ENCODE peak calls at places on chromosomes 6 and 20, in four cellular contexts. One of them, this sample, is unnamed.

GRCh38 chr20:5065489-5066383 is 54.0 kb downstream of the PCNA start:
- DNase-seq in spleen: peak; percentile 86
- DNase-seq in heart left ventricle: peak; percentile 66
- DNase-seq in A673: no peak
- DNase-seq in this sample: peak; percentile 78

GRCh38 chr6:80233262-80233661 is 126.8 kb downstream of the BCKDHB start:
- DNase-seq in A673: no peak
- DNase-seq in heart left ventricle: no peak
- DNase-seq in spleen: no peak
- DNase-seq in this sample: no peak

GRCh38 chr6:147160593-147160992 is 43.6 kb upstream of the STXBP5 start:
- DNase-seq in spleen: no peak
- DNase-seq in A673: no peak
- DNase-seq in heart left ventricle: no peak
- DNase-seq in this sample: no peak

GRCh38 chr20:8438748-8439147 is 306.7 kb downstream of the PLCB1 start:
- DNase-seq in heart left ventricle: no peak
- DNase-seq in spleen: no peak
- DNase-seq in A673: no peak
- DNase-seq in this sample: no peak

GRCh38 chr6:7697820-7698623 is 27.9 kb upstream of the BMP6 start:
- DNase-seq in spleen: no peak
- DNase-seq in A673: no peak
- DNase-seq in heart left ventricle: peak; percentile 41
- DNase-seq in this sample: no peak

GRCh38 chr20:20303320-20303719 is 64.6 kb upstream of the INSM1 start:
- DNase-seq in spleen: no peak
- DNase-seq in A673: no peak
- DNase-seq in heart left ventricle: peak; percentile 42
- DNase-seq in this sample: no peak

GRCh38 chr20:3383878-3384495 is 23.5 kb downstream of the DNAAF9 start:
- DNase-seq in A673: no peak
- DNase-seq in heart left ventricle: no peak
- DNase-seq in spleen: no peak
- DNase-seq in this sample: no peak

GRCh38 chr20:535958-536357 is 7.6 kb downstream of the CSNK2A1 start:
- DNase-seq in spleen: no peak
- DNase-seq in A673: no peak
- DNase-seq in heart left ventricle: no peak
- DNase-seq in this sample: no peak

GRCh38 chr20:60138263-60139127 is 180.3 kb downstream of the CDH26 start:
- DNase-seq in spleen: peak; percentile 89
- DNase-seq in heart left ventricle: peak; percentile 60
- DNase-seq in A673: peak; percentile 85
- DNase-seq in this sample: peak; percentile 79

GRCh38 chr6:143060806-143061596 is at the start of gene AIG1:
- DNase-seq in A673: peak; percentile 43
- DNase-seq in heart left ventricle: peak; percentile 82
- DNase-seq in spleen: peak; percentile 94
- DNase-seq in this sample: no peak

DNA sequence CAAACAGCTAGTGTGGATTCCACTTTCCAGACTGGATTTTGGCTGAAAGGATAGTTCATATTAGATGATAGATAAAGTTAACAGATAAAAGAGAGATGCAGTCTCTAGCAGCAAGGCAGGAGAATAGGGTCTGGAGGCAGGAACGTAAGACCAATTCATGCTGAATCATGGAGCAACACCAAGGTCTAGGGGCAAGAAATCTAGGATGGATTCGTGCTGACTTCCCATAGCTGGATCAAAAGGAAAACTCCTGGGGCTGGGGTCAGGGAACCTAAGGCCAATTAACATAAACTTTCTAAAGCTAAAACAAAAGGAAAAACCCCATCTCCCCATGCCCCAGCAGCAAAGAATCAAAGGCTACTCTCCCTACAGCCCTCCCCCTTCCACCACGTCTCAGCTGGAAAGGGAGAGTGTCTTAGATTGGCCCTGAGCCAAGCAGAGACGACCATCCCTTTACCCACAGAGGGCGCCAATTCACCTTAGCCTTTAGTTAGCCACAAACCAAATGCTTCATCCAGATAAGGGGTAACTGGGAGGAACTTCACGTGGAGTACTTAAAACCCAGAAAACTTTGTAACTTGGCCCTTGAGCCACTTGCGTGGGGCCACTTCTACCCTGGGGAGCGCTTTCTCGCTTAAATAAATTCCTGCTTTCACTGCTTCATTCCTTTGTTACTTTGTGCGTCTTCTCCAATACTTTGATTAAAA is 7.6 kb downstream of the TREM1 start:
- DNase-seq in heart left ventricle: peak; percentile 60
- DNase-seq in A673: peak; percentile 82
- DNase-seq in spleen: peak; percentile 80
- DNase-seq in this sample: no peak
- TF ChIP-seq CTCF in heart left ventricle: peak; percentile 34
- TF ChIP-seq CTCF in A673: peak; percentile 69
- TF ChIP-seq CTCF in spleen: peak; percentile 65
- TF ChIP-seq CTCF in this sample: peak; percentile 55

DNA sequence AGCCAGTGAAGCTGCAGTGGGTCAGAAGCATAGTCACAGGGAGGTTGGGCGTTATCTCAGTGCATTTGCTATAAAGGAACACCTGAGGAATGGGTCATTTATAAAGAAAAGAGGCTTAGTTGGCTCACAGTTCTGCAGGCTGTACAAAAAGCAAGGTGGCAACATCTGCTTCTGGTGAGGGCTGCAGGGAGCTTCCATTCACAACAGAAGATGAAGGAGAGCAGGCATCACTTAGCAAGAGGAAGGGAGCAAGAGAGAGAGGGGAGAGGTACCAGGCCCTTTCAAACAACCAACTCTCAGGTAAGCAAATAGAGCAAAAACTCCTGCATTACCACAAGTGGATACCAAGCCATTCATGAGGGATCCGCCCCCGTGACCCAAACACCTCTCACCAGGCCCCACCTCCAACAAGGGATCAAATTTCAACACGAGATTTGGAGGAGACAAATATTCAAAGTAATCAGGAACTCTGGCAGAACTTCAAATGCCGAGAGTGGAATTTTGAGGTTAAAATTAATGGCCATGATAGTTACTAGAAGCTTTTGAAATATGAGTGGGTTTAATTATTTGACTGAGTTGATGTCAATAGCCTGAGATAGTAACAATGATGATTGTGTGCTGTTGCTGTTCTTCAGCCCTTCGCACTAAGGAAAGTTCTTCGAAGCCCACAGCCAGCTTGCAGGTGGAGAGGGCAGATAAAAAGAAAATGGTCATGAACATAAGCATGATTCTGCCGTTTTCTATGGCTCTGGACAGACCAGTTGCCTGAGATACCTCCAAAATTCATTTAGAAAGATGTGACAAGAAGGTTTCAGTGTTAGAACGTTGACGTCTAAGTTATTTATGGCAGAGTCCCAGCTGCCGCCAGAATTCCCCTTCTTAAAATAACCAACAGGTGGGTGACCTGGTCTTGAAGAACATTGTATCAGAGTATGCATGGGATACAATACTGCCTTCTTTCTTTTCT is 55.3 kb upstream of the ADTRP start:
- DNase-seq in spleen: no peak
- DNase-seq in A673: peak; percentile 27
- DNase-seq in heart left ventricle: no peak
- DNase-seq in this sample: peak; percentile 72
- H3K4me1 ChIP-seq in spleen: peaks cover 7% of the 10 kb centered on the region
- H3K4me1 ChIP-seq in A673: no peaks in the 10 kb centered on the region
- H3K4me1 ChIP-seq in heart left ventricle: no peaks in the 10 kb centered on the region
- H3K4me1 ChIP-seq in this sample: no peaks in the 10 kb centered on the region

DNA sequence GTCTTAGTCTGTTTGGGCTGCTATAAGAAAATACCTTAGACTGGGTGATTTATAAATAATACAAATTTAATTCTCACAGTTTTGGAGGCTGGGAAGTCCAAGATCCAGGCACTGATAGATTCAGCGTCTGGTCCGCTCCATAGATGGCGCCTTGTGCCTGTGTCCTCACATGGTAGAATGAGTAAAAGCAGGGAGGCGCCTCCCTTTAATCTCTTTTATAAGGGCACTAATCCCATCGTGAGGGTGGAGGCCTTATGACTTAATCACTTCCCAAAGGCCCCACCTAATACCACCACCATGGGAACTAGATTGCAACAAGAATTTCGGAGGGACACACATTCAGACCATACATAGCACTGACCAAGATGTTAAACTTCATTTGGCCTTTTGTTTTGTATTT is 91.2 kb upstream of the TMEM181 start:
- DNase-seq in spleen: no peak
- DNase-seq in A673: peak; percentile 62
- DNase-seq in heart left ventricle: no peak
- DNase-seq in this sample: no peak
- H3K27ac ChIP-seq in spleen: no peak overlapping the region
- H3K27ac ChIP-seq in A673: no peak overlapping the region
- H3K27ac ChIP-seq in heart left ventricle: no peak overlapping the region
- H3K27ac ChIP-seq in this sample: no peak overlapping the region

DNA sequence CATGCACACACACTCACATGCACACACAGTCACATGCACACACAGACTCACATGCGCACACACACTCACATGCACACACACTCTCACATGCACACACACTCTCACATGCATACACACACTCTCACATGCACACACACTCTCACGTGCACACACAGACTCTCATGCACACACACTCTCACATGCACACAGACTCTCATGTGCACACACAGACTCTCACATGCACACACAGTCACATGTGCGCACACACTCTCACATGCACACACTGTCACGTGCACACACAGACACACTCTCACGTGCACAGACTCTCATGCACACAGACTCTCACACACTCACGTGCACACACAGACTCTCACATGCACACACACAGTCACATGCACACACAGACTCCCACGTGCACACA is 36.6 kb upstream of the VSX1 start:
- DNase-seq in heart left ventricle: no peak
- DNase-seq in spleen: no peak
- DNase-seq in A673: no peak
- DNase-seq in this sample: no peak
- TF ChIP-seq CTCF in heart left ventricle: no peak
- TF ChIP-seq CTCF in spleen: no peak
- TF ChIP-seq CTCF in A673: no peak
- TF ChIP-seq CTCF in this sample: no peak

GRCh38 chr6:16240618-16241320 is 2.4 kb downstream of the GMPR start:
- DNase-seq in heart left ventricle: no peak
- DNase-seq in A673: no peak
- DNase-seq in spleen: no peak
- DNase-seq in this sample: no peak
- H3K4me1 ChIP-seq in heart left ventricle: peaks cover 3% of the 10 kb centered on the region
- H3K4me1 ChIP-seq in A673: peaks cover 11% of the 10 kb centered on the region
- H3K4me1 ChIP-seq in spleen: peaks cover 31% of the 10 kb centered on the region
- H3K4me1 ChIP-seq in this sample: peaks cover 29% of the 10 kb centered on the region

GRCh38 chr6:167244064-167244949 is 46.8 kb upstream of the UNC93A start:
- DNase-seq in A673: peak; percentile 4
- DNase-seq in spleen: no peak
- DNase-seq in heart left ventricle: no peak
- DNase-seq in this sample: no peak
- H3K27ac ChIP-seq in A673: no peak overlapping the region
- H3K27ac ChIP-seq in spleen: no peak overlapping the region
- H3K27ac ChIP-seq in heart left ventricle: no peak overlapping the region
- H3K27ac ChIP-seq in this sample: no peak overlapping the region

DNA sequence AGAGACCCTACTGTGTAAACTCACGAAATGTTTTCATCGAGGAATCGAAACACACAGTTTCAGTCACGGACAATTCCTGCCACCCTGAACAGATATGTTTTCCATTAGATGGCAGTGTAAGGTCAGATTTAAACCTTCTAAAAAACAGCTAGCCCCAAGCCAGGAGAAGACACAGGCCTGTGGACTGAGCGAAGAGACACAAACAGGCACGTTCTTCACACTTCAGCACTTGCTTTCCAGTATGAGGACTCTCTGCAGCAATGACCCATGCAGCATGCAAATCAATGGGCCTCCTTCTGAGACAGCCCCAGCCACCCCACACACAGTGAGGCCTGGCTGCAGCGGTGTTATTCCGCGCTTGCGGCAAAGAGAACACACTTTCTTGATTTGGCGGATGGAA is 31.9 kb downstream of the HUS1B start:
- DNase-seq in spleen: no peak
- DNase-seq in heart left ventricle: no peak
- DNase-seq in A673: peak; percentile 3
- DNase-seq in this sample: no peak
- TF ChIP-seq CTCF in spleen: no peak
- TF ChIP-seq CTCF in heart left ventricle: no peak
- TF ChIP-seq CTCF in A673: no peak
- TF ChIP-seq CTCF in this sample: peak; percentile 17

GRCh38 chr20:41138527-41139226 is 1.3 kb downstream of the PLCG1 start:
- DNase-seq in spleen: no peak
- DNase-seq in heart left ventricle: no peak
- DNase-seq in A673: no peak
- DNase-seq in this sample: peak; percentile 56

GRCh38 chr20:41137412-41138216 is at the start of gene PLCG1:
- DNase-seq in spleen: peak; percentile 94
- DNase-seq in heart left ventricle: peak; percentile 83
- DNase-seq in A673: peak; percentile 88
- DNase-seq in this sample: peak; percentile 91

GRCh38 chr20:41136695-41137411 is 490 bp upstream of the PLCG1 start:
- DNase-seq in heart left ventricle: peak; percentile 91
- DNase-seq in A673: peak; percentile 92
- DNase-seq in spleen: peak; percentile 95
- DNase-seq in this sample: peak; percentile 94

GRCh38 chr20:41139227-41140093 is 2.1 kb downstream of the PLCG1 start:
- DNase-seq in heart left ventricle: no peak
- DNase-seq in A673: no peak
- DNase-seq in spleen: no peak
- DNase-seq in this sample: peak; percentile 1

DNA sequence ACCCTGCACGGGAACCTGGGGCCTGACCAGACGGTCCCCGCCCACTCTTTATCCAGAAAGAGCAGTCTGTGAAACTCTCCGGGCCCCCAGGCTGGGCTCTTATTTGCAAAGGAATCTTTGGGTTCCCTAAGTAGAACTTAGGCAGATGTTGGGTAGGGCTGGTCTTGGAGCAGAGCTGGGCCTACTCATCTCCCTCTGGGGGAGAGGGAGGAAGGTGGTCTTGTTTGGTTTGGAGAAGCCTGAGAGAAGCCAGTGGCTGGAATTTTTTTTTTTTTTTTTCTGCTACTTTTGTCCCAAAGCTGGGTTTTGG is 829 bp downstream of the PLCG1 start:
- DNase-seq in spleen: no peak
- DNase-seq in heart left ventricle: no peak
- DNase-seq in A673: no peak
- DNase-seq in this sample: no peak
- H3K4me1 ChIP-seq in spleen: peaks cover 64% of the 10 kb centered on the region
- H3K4me1 ChIP-seq in heart left ventricle: peaks cover 17% of the 10 kb centered on the region
- H3K4me1 ChIP-seq in A673: peaks cover 26% of the 10 kb centered on the region
- H3K4me1 ChIP-seq in this sample: peaks cover 53% of the 10 kb centered on the region

This sample was measured in upper lobe of right lung.